ENCODE peak calls at places on chromosome 2, in nine cellular contexts. One of them, this sample, is unnamed. For H3K36me3, the result is how much of the 10 kb centered on the place peaks cover.

GRCh38 chr2:156380117-156380645 is 47.7 kb upstream of the NR4A2 start:
- DNase-seq in Panc1: no peak
- DNase-seq in brain microvascular endothelial cell: peak
- DNase-seq in BE2C: no peak
- DNase-seq in esophagus squamous epithelium: no peak
- DNase-seq in cardiac muscle cell: peak
- DNase-seq in tibial artery: no peak
- DNase-seq in heart left ventricle: no peak
- DNase-seq in neural progenitor cell: peak
- DNase-seq in this sample: no peak

GRCh38 chr2:66840321-66841014 is 405.5 kb downstream of the MEIS1 start:
- DNase-seq in esophagus squamous epithelium: no peak
- DNase-seq in Panc1: no peak
- DNase-seq in BE2C: no peak
- DNase-seq in cardiac muscle cell: peak
- DNase-seq in tibial artery: no peak
- DNase-seq in neural progenitor cell: no peak
- DNase-seq in heart left ventricle: no peak
- DNase-seq in brain microvascular endothelial cell: no peak
- DNase-seq in this sample: no peak

GRCh38 chr2:17309741-17310339 is 208.4 kb downstream of the RAD51AP2 start:
- DNase-seq in heart left ventricle: no peak
- DNase-seq in tibial artery: no peak
- DNase-seq in BE2C: peak
- DNase-seq in Panc1: peak
- DNase-seq in brain microvascular endothelial cell: peak
- DNase-seq in cardiac muscle cell: peak
- DNase-seq in esophagus squamous epithelium: no peak
- DNase-seq in neural progenitor cell: peak
- DNase-seq in this sample: no peak

GRCh38 chr2:204871246-204871953 is 326.1 kb downstream of the PARD3B start:
- DNase-seq in esophagus squamous epithelium: no peak
- DNase-seq in heart left ventricle: no peak
- DNase-seq in cardiac muscle cell: peak
- DNase-seq in tibial artery: no peak
- DNase-seq in Panc1: peak
- DNase-seq in brain microvascular endothelial cell: no peak
- DNase-seq in neural progenitor cell: peak
- DNase-seq in BE2C: no peak
- DNase-seq in this sample: peak

GRCh38 chr2:47274054-47274779 is 119.1 kb upstream of the STPG4 start:
- DNase-seq in BE2C: no peak
- DNase-seq in cardiac muscle cell: peak
- DNase-seq in esophagus squamous epithelium: no peak
- DNase-seq in tibial artery: no peak
- DNase-seq in heart left ventricle: no peak
- DNase-seq in neural progenitor cell: no peak
- DNase-seq in brain microvascular endothelial cell: peak
- DNase-seq in Panc1: no peak
- DNase-seq in this sample: no peak

GRCh38 chr2:96144481-96145027 is 686 bp downstream of the DUSP2 start:
- DNase-seq in Panc1: no peak
- DNase-seq in tibial artery: no peak
- DNase-seq in neural progenitor cell: no peak
- DNase-seq in heart left ventricle: no peak
- DNase-seq in brain microvascular endothelial cell: peak
- DNase-seq in BE2C: no peak
- DNase-seq in esophagus squamous epithelium: no peak
- DNase-seq in cardiac muscle cell: no peak
- DNase-seq in this sample: no peak

GRCh38 chr2:67389286-67389685 is 7.8 kb upstream of the ETAA1 start:
- DNase-seq in esophagus squamous epithelium: no peak
- DNase-seq in heart left ventricle: no peak
- DNase-seq in cardiac muscle cell: peak
- DNase-seq in tibial artery: no peak
- DNase-seq in brain microvascular endothelial cell: peak
- DNase-seq in Panc1: no peak
- DNase-seq in BE2C: no peak
- DNase-seq in neural progenitor cell: no peak
- DNase-seq in this sample: no peak

GRCh38 chr2:120421830-120422175 is 75.9 kb downstream of the INHBB start:
- DNase-seq in Panc1: no peak
- DNase-seq in neural progenitor cell: no peak
- DNase-seq in heart left ventricle: no peak
- DNase-seq in esophagus squamous epithelium: no peak
- DNase-seq in brain microvascular endothelial cell: no peak
- DNase-seq in BE2C: no peak
- DNase-seq in cardiac muscle cell: no peak
- DNase-seq in tibial artery: no peak
- DNase-seq in this sample: no peak

GRCh38 chr2:29139152-29139551 is 23.9 kb downstream of the CLIP4 start:
- DNase-seq in tibial artery: no peak
- DNase-seq in Panc1: no peak
- DNase-seq in cardiac muscle cell: peak
- DNase-seq in BE2C: no peak
- DNase-seq in brain microvascular endothelial cell: peak
- DNase-seq in heart left ventricle: no peak
- DNase-seq in esophagus squamous epithelium: no peak
- DNase-seq in neural progenitor cell: no peak
- DNase-seq in this sample: no peak
- H3K36me3 ChIP-seq in tibial artery: under half
- H3K36me3 ChIP-seq in Panc1: under half
- H3K36me3 ChIP-seq in cardiac muscle cell: under half
- H3K36me3 ChIP-seq in BE2C: under half
- H3K36me3 ChIP-seq in brain microvascular endothelial cell: under half
- H3K36me3 ChIP-seq in heart left ventricle: under half
- H3K36me3 ChIP-seq in esophagus squamous epithelium: under half
- H3K36me3 ChIP-seq in neural progenitor cell: under half
- H3K36me3 ChIP-seq in this sample: under half

GRCh38 chr2:240225660-240226475 is 85.4 kb upstream of the OTOS start:
- DNase-seq in Panc1: no peak
- DNase-seq in esophagus squamous epithelium: no peak
- DNase-seq in cardiac muscle cell: no peak
- DNase-seq in BE2C: no peak
- DNase-seq in tibial artery: no peak
- DNase-seq in brain microvascular endothelial cell: no peak
- DNase-seq in heart left ventricle: no peak
- DNase-seq in neural progenitor cell: no peak
- DNase-seq in this sample: no peak
- TF ChIP-seq CTCF in Panc1: peak
- TF ChIP-seq CTCF in esophagus squamous epithelium: no peak
- TF ChIP-seq CTCF in cardiac muscle cell: no peak
- TF ChIP-seq CTCF in BE2C: peak
- TF ChIP-seq CTCF in tibial artery: no peak
- TF ChIP-seq CTCF in brain microvascular endothelial cell: peak
- TF ChIP-seq CTCF in heart left ventricle: no peak
- TF ChIP-seq CTCF in neural progenitor cell: peak
- TF ChIP-seq CTCF in this sample: peak

DNA sequence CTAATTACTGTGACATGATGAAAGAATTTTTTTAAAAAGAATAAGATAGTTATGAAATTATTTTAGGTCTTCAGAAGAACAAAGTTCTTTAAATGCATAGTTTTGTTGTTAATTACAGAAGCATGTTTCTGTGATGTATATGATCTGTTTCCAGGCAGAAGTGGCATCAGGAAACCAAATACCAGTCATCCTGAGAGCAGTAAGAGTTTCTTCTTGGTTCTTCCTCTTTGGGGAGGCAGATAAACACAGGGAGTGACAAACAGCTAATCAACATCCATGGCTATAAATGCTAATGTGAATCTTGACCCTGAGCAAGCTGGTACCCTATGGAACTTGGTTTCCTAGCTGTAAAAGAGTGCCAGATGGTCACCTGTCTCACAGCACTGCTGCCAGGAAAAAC is 29.2 kb downstream of the WIPF1 start:
- DNase-seq in brain microvascular endothelial cell: no peak
- DNase-seq in BE2C: no peak
- DNase-seq in neural progenitor cell: no peak
- DNase-seq in Panc1: no peak
- DNase-seq in esophagus squamous epithelium: no peak
- DNase-seq in heart left ventricle: no peak
- DNase-seq in cardiac muscle cell: no peak
- DNase-seq in tibial artery: no peak
- DNase-seq in this sample: no peak
- H3K36me3 ChIP-seq in brain microvascular endothelial cell: under half
- H3K36me3 ChIP-seq in BE2C: under half
- H3K36me3 ChIP-seq in neural progenitor cell: under half
- H3K36me3 ChIP-seq in Panc1: under half
- H3K36me3 ChIP-seq in esophagus squamous epithelium: under half
- H3K36me3 ChIP-seq in heart left ventricle: half or more
- H3K36me3 ChIP-seq in cardiac muscle cell: under half
- H3K36me3 ChIP-seq in tibial artery: half or more
- H3K36me3 ChIP-seq in this sample: under half

DNA sequence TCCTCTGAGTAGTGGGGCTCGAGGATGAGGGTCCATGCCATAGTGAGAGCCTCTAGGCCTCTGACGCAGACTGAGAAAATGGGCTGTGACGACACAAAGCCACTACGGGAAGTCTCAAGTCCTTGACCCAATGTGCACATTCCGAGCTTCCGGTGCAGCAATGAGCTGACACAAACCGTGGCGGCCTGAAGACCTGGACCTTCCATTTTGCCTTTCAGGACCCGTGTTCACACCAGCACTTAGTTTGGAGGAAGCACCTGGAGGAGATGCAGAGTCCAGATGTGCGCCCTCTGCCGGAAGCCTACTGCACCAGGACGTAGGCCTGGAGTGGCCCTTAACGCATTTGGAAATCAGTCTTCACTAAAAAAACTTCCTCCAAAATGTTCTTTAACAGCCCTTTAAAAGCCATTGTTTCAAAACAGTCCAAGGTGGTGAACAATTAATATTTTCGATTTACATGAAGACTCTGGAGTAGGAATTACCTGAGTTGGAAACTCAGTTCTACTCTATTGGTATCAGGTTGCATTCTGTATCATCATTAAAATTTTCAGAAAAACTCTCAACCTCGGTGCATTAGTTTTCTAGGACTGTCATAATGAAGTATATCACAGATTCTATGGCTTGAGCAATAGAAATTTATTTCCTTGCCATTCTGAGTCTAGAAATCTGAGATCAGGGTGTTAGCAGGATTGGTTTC is 33.9 kb downstream of the BMP10 start:
- DNase-seq in tibial artery: peak
- DNase-seq in cardiac muscle cell: peak
- DNase-seq in Panc1: peak
- DNase-seq in esophagus squamous epithelium: no peak
- DNase-seq in BE2C: no peak
- DNase-seq in heart left ventricle: peak
- DNase-seq in neural progenitor cell: peak
- DNase-seq in brain microvascular endothelial cell: no peak
- DNase-seq in this sample: no peak
- TF ChIP-seq CTCF in tibial artery: peak
- TF ChIP-seq CTCF in cardiac muscle cell: peak
- TF ChIP-seq CTCF in Panc1: peak
- TF ChIP-seq CTCF in esophagus squamous epithelium: peak
- TF ChIP-seq CTCF in BE2C: no peak
- TF ChIP-seq CTCF in heart left ventricle: peak
- TF ChIP-seq CTCF in neural progenitor cell: peak
- TF ChIP-seq CTCF in brain microvascular endothelial cell: peak
- TF ChIP-seq CTCF in this sample: peak

GRCh38 chr2:43292851-43293743 is 66.7 kb upstream of the ZFP36L2 start:
- DNase-seq in BE2C: no peak
- DNase-seq in neural progenitor cell: no peak
- DNase-seq in esophagus squamous epithelium: no peak
- DNase-seq in brain microvascular endothelial cell: no peak
- DNase-seq in Panc1: no peak
- DNase-seq in heart left ventricle: no peak
- DNase-seq in tibial artery: no peak
- DNase-seq in cardiac muscle cell: no peak
- DNase-seq in this sample: no peak

GRCh38 chr2:43292297-43292696 is 65.9 kb upstream of the ZFP36L2 start:
- DNase-seq in tibial artery: no peak
- DNase-seq in brain microvascular endothelial cell: no peak
- DNase-seq in Panc1: no peak
- DNase-seq in cardiac muscle cell: no peak
- DNase-seq in neural progenitor cell: no peak
- DNase-seq in BE2C: no peak
- DNase-seq in esophagus squamous epithelium: no peak
- DNase-seq in heart left ventricle: no peak
- DNase-seq in this sample: no peak

GRCh38 chr2:43284967-43285366 is 58.6 kb upstream of the ZFP36L2 start:
- DNase-seq in cardiac muscle cell: no peak
- DNase-seq in heart left ventricle: no peak
- DNase-seq in BE2C: no peak
- DNase-seq in neural progenitor cell: no peak
- DNase-seq in tibial artery: no peak
- DNase-seq in Panc1: no peak
- DNase-seq in esophagus squamous epithelium: no peak
- DNase-seq in brain microvascular endothelial cell: no peak
- DNase-seq in this sample: no peak

GRCh38 chr2:43285987-43286386 is 59.6 kb upstream of the ZFP36L2 start:
- DNase-seq in heart left ventricle: no peak
- DNase-seq in neural progenitor cell: no peak
- DNase-seq in cardiac muscle cell: no peak
- DNase-seq in BE2C: no peak
- DNase-seq in tibial artery: no peak
- DNase-seq in brain microvascular endothelial cell: no peak
- DNase-seq in esophagus squamous epithelium: no peak
- DNase-seq in Panc1: no peak
- DNase-seq in this sample: no peak

DNA sequence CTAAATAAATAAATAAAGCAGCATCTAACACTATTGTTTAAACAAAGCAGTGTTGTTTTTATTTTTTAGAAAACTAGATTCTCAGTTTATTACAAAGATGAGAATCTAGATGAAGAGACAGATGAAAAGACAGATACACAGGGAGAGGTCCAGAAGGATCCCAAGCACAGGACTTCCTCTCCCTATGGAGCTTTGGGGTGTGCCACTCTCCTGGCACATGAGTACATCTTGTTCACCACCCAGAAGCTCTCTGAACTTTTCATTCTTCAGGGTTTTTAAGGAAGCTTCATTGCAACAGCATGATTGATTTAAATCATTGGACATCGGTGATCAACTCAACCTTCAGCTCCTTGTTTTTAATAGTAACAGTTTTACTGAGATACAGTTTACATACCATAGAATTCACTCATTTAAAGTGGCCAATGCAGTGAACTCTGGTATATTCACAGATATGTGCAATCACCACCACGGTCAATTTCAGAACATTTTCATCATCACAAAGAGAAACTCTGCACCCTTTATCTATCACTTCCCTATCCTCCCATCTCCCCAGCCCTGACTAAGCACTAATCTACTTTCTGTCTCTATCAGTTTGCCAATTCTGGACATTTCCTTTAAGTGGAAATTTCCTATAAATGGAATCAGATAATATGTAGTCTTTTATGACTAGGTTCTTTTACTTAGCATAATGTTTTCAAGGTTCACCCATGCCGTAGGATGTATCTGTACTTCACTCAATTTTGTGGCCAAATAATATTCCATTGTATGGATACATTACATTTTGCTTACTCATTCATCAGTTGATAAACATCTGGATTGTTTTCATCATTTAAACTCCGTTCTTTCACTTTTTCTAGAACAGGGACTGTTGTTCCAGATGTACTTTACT is 62.3 kb upstream of the ZFP36L2 start:
- DNase-seq in neural progenitor cell: no peak
- DNase-seq in Panc1: no peak
- DNase-seq in cardiac muscle cell: peak
- DNase-seq in BE2C: no peak
- DNase-seq in brain microvascular endothelial cell: no peak
- DNase-seq in esophagus squamous epithelium: no peak
- DNase-seq in tibial artery: no peak
- DNase-seq in heart left ventricle: no peak
- DNase-seq in this sample: no peak
- H3K36me3 ChIP-seq in neural progenitor cell: under half
- H3K36me3 ChIP-seq in Panc1: under half
- H3K36me3 ChIP-seq in cardiac muscle cell: under half
- H3K36me3 ChIP-seq in BE2C: half or more
- H3K36me3 ChIP-seq in brain microvascular endothelial cell: under half
- H3K36me3 ChIP-seq in esophagus squamous epithelium: under half
- H3K36me3 ChIP-seq in tibial artery: under half
- H3K36me3 ChIP-seq in heart left ventricle: half or more
- H3K36me3 ChIP-seq in this sample: under half

This sample was measured in kidney epithelial cell.